ENCODE peak calls at places on chromosomes 4 and X, in ten cellular contexts. M is stimulated activated CD4-positive, alpha-beta T cell treated with anti-CD3 and anti-CD28 coated beads, Interleukin-2, amount 100 ng/mL, for 48 hours; L is NCI-H1436; J is NCI-H1694; R is neural progenitor cell; B is GM03348; O is small intestine; Z is activated naive CD4-positive, alpha-beta T cell treated with anti-CD3 and anti-CD28 coated beads for 36 hours; Q is NCI-H446; F is NCI-H2107. T is an unnamed sample.

GRCh38 chrX:38117485-38117884 is 103.2 kb downstream of the SRPX start:
- DNase-seq in Q (peak), L (no peak), J (peak), B (no peak), F (no peak), R (no peak), M (no peak), Z (no peak), O (peak), T (no peak)

GRCh38 chr4:185143596-185143969 is 517 bp downstream of the SLC25A4 start:
- DNase-seq in M (no peak), J (no peak), Q (no peak), F (no peak), O (peak), Z (peak), B (peak), R (no peak), L (peak), T (peak)

GRCh38 chr4:110498420-110498819 is 22.5 kb downstream of the ENPEP start:
- DNase-seq in Z (no peak), J (no peak), M (no peak), B (no peak), L (no peak), R (no peak), Q (no peak), F (no peak), O (no peak), T (no peak)

GRCh38 chr4:3701271-3702083 is 64.7 kb upstream of the ADRA2C start:
- DNase-seq in B (no peak), J (no peak), Q (no peak), Z (no peak), R (peak), L (no peak), F (no peak), M (no peak), O (no peak), T (no peak)

GRCh38 chr4:139419388-139419914 is 34.5 kb upstream of the RAB33B start:
- DNase-seq in M (no peak), J (peak), B (peak), Q (no peak), O (no peak), R (no peak), F (no peak), L (no peak), Z (peak), T (no peak)

GRCh38 chrX:103520391-103520790 is 1.1 kb upstream of the RAB40A start:
- DNase-seq in L (no peak), F (no peak), Z (no peak), M (no peak), O (no peak), J (no peak), Q (no peak), B (no peak), R (no peak), T (no peak)

GRCh38 chr4:75142850-75143249 is 209.9 kb downstream of the PARM1 start:
- DNase-seq in M (no peak), J (no peak), Z (no peak), B (no peak), Q (no peak), L (no peak), F (no peak), O (no peak), R (no peak), T (no peak)

GRCh38 chrX:30308263-30309138 is 689 bp downstream of the NR0B1 start:
- DNase-seq in R (peak), O (no peak), L (no peak), M (no peak), F (no peak), Q (no peak), J (no peak), Z (no peak), B (peak), T (no peak)

GRCh38 chrX:100911731-100912130 is 17.0 kb downstream of the XKRX start:
- DNase-seq in L (no peak), Z (no peak), R (no peak), J (no peak), Q (no peak), O (no peak), B (no peak), F (no peak), M (no peak), T (no peak)

GRCh38 chr4:75004755-75005668 is 72.1 kb downstream of the PARM1 start:
- DNase-seq in J (no peak), O (no peak), Q (no peak), R (no peak), F (no peak), Z (no peak), M (no peak), B (no peak), L (no peak), T (no peak)

GRCh38 chr4:169506903-169507302 is 105.5 kb downstream of the NEK1 start:
- DNase-seq in B (no peak), F (no peak), R (no peak), J (no peak), M (no peak), Q (no peak), O (no peak), Z (no peak), L (no peak), T (no peak)

GRCh38 chr4:140266958-140267568 is 106.4 kb upstream of the SCOC start:
- DNase-seq in R (no peak), Q (no peak), O (no peak), F (no peak), M (no peak), L (no peak), J (no peak), Z (no peak), B (no peak), T (no peak)

T was measured in CD4-positive, CD25-positive, alpha-beta regulatory T cell.